ENCODE peak calls at places on chromosome 2, in eight cellular contexts. C, G, Q, K, X, V, J and A are unnamed samples.

GRCh38 chr2:28642796-28643195 is 108.8 kb upstream of the PPP1CB start:
- DNase-seq in Q (no peak), X (no peak), G (no peak), V (no peak), C (no peak), K (no peak), J (no peak), A (no peak)

GRCh38 chr2:173397539-173397938 is 42.9 kb downstream of the CDCA7 start:
- DNase-seq in G (no peak), C (no peak), V (no peak), J (peak), Q (no peak), K (no peak), X (no peak), A (no peak)

GRCh38 chr2:148557844-148558436 is 86.6 kb upstream of the EPC2 start:
- DNase-seq in Q (no peak), J (no peak), K (no peak), X (no peak), C (no peak), V (no peak), G (no peak), A (no peak)

GRCh38 chr2:109422071-109422757 is 191.6 kb downstream of the SEPTIN10 start:
- DNase-seq in Q (peak), J (no peak), C (no peak), G (no peak), V (no peak), X (no peak), K (no peak), A (no peak)

GRCh38 chr2:67733517-67733916 is 329.3 kb downstream of the C1D start:
- DNase-seq in X (no peak), K (no peak), Q (peak), V (no peak), J (peak), C (peak), G (peak), A (no peak)

GRCh38 chr2:240386321-240386720 is 49.1 kb upstream of the GPC1 start:
- DNase-seq in V (no peak), X (peak), K (no peak), J (no peak), C (no peak), Q (peak), G (peak), A (no peak)

GRCh38 chr2:43068730-43069517 is 157.5 kb downstream of the ZFP36L2 start:
- DNase-seq in X (no peak), J (peak), V (peak), K (no peak), C (no peak), Q (peak), G (no peak), A (no peak)

GRCh38 chr2:42914860-42915259 is 122.5 kb upstream of the HAAO start:
- DNase-seq in V (no peak), C (no peak), Q (no peak), K (no peak), G (no peak), X (no peak), J (no peak), A (no peak)

GRCh38 chr2:2762898-2763287 is 431.8 kb upstream of the MYT1L start:
- DNase-seq in Q (peak), K (no peak), V (no peak), G (no peak), J (no peak), C (no peak), X (no peak), A (no peak)

GRCh38 chr2:113977060-113977659 is 87.3 kb downstream of the ACTR3 start:
- DNase-seq in V (no peak), K (no peak), X (no peak), G (no peak), Q (no peak), J (no peak), C (no peak), A (no peak)

GRCh38 chr2:218196974-218197373 is 20.0 kb upstream of the ARPC2 start:
- DNase-seq in C (no peak), Q (no peak), K (no peak), V (no peak), G (no peak), X (no peak), J (no peak), A (no peak)